ENCODE peak calls at places on chromosomes 5 and 9, in nine cellular contexts. Y is foreskin fibroblast, W is heart right ventricle, L is left ventricle myocardium inferior, Z is astrocyte of the spinal cord, E is HFF-Myc, K is H1, R is cardiac muscle cell, J is adrenal gland. T is an unnamed sample.
A peak's percentile ranks its signal among the peaks of the same experiment; 100 is the strongest.

GRCh38 chr5:37501152-37501551 is 122.0 kb downstream of the WDR70 start:
- DNase-seq in Y (no peak), L (no peak), W (no peak), E (no peak), R (peak; percentile 9), Z (peak; percentile 23), K (no peak), J (no peak), T (no peak)

GRCh38 chr5:142874537-142874936 is 104.4 kb downstream of the ARHGAP26 start:
- DNase-seq in E (no peak), Y (no peak), Z (peak; percentile 50), L (peak; percentile 74), W (peak; percentile 88), R (peak; percentile 83), K (no peak), J (peak; percentile 90), T (no peak)

GRCh38 chr5:174424219-174425053 is 299.9 kb upstream of the MSX2 start:
- DNase-seq in L (no peak), Y (no peak), J (peak; percentile 56), K (no peak), R (peak; percentile 6), E (no peak), W (no peak), Z (no peak), T (no peak)

GRCh38 chr9:124551472-124552339 is 44.5 kb upstream of the NR5A1 start:
- DNase-seq in K (peak; percentile 56), Y (peak; percentile 43), W (peak; percentile 30), E (no peak), Z (peak; percentile 77), J (peak; percentile 73), R (peak; percentile 76), L (peak; percentile 16), T (peak; percentile 51)

GRCh38 chr9:128696923-128697707 is 5.2 kb upstream of the PKN3 start:
- DNase-seq in W (no peak), R (no peak), J (no peak), Z (no peak), E (no peak), L (peak; percentile 4), Y (no peak), K (no peak), T (no peak)

GRCh38 chr5:43602456-43602817 is 543 bp upstream of the NNT start:
- DNase-seq in J (peak; percentile 68), Z (peak; percentile 48), K (no peak), L (peak; percentile 16), E (peak; percentile 37), R (peak; percentile 57), W (peak; percentile 22), Y (peak; percentile 27), T (no peak)

GRCh38 chr9:95854386-95855015 is 21.0 kb upstream of the ERCC6L2 start:
- DNase-seq in J (no peak), W (no peak), L (no peak), Z (peak; percentile 79), K (no peak), Y (peak; percentile 40), E (no peak), R (peak; percentile 78), T (peak; percentile 53)

GRCh38 chr5:59813761-59814562 is 79.6 kb downstream of the PDE4D start:
- DNase-seq in E (no peak), R (peak; percentile 83), J (no peak), K (no peak), Y (peak; percentile 51), W (no peak), L (no peak), Z (peak; percentile 89), T (peak; percentile 63)

GRCh38 chr5:128962211-128962610 is 3.1 kb upstream of the SLC27A6 start:
- DNase-seq in L (no peak), W (no peak), Z (no peak), J (no peak), K (no peak), R (no peak), E (no peak), Y (no peak), T (no peak)

GRCh38 chr5:91162534-91163381 is 220.4 kb downstream of the ARRDC3 start:
- DNase-seq in L (peak; percentile 35), Y (peak; percentile 91), Z (peak; percentile 95), E (peak; percentile 69), J (peak; percentile 89), W (peak; percentile 59), K (no peak), R (peak; percentile 92), T (peak; percentile 74)

GRCh38 chr5:148290271-148291195 is 21.7 kb upstream of the SPINK7 start:
- DNase-seq in J (no peak), Y (no peak), K (no peak), Z (peak; percentile 27), W (no peak), E (no peak), R (peak; percentile 42), L (no peak), T (no peak)

GRCh38 chr9:32954642-32955041 is 46.8 kb downstream of the APTX start:
- DNase-seq in Z (peak; percentile 56), E (peak; percentile 84), K (no peak), L (no peak), R (peak; percentile 64), J (no peak), Y (peak; percentile 55), W (no peak), T (peak; percentile 55)

GRCh38 chr5:144183254-144183889 is 12.7 kb downstream of the KCTD16 start:
- DNase-seq in Z (peak; percentile 65), W (no peak), Y (peak; percentile 40), R (peak; percentile 54), E (no peak), K (no peak), J (no peak), L (no peak), T (no peak)

GRCh38 chr9:137194909-137195308 is 5.6 kb downstream of the TPRN start:
- DNase-seq in Y (no peak), W (no peak), R (no peak), Z (no peak), L (no peak), K (no peak), J (no peak), E (no peak), T (no peak)

GRCh38 chr9:71797266-71797665 is 29.0 kb upstream of the CEMIP2 start:
- DNase-seq in W (no peak), Z (no peak), Y (no peak), R (no peak), K (no peak), L (no peak), J (no peak), E (no peak), T (no peak)

GRCh38 chr9:71791875-71792274 is 23.6 kb upstream of the CEMIP2 start:
- DNase-seq in R (no peak), Z (no peak), E (no peak), Y (no peak), W (no peak), J (no peak), L (no peak), K (no peak), T (no peak)

GRCh38 chr9:71793386-71794105 is 25.2 kb upstream of the CEMIP2 start:
- DNase-seq in E (no peak), L (no peak), Z (peak; percentile 20), R (peak; percentile 60), K (no peak), W (no peak), J (no peak), Y (no peak), T (no peak)

GRCh38 chr9:71796368-71796767 is 28.1 kb upstream of the CEMIP2 start:
- DNase-seq in R (no peak), L (no peak), Y (no peak), J (no peak), Z (no peak), W (no peak), K (no peak), E (no peak), T (no peak)

GRCh38 chr9:71795097-71795807 is 26.9 kb upstream of the CEMIP2 start:
- DNase-seq in J (no peak), K (no peak), Z (no peak), R (no peak), E (no peak), W (no peak), L (no peak), Y (no peak), T (no peak)
- H3K4me3 ChIP-seq in J (no peak overlapping the region), K (no peak overlapping the region), Z (no peak overlapping the region), R (no peak overlapping the region), E (no peak overlapping the region), W (no peak overlapping the region), L (no peak overlapping the region), Y (no peak overlapping the region), T (no peak overlapping the region)

DNA sequence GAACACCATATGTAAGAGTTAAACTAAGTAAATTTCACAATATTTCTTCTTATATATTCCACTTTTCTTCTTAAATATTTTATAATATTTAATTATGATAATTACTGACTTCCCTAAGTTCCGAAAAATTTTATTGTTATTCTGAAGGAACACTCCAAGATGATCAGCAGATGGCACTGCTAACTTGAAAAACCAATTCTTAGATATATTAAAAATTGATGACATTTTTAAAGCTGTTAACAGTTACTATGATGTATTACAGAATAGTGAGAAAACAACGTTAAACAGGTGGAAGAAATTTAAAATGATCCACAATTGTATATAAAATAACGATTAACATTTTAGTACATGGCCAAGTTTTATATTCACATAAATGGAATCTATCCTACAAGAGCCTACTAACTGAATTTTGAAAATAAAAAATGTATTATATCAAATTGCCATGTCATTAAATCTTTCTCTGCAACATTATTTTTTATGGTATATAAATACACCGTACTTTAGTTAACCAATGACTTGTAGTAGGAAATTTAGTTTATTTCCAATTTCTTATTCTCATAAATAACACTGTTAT is 30.1 kb upstream of the MUSK start:
- DNase-seq in E (no peak), Y (no peak), K (no peak), W (no peak), R (peak; percentile 63), L (no peak), J (no peak), Z (peak; percentile 64), T (peak; percentile 24)
- TF ChIP-seq CTCF in E (peak; percentile 18), Y (peak; percentile 30), K (no peak), W (peak; percentile 59), R (peak; percentile 47), L (peak; percentile 56), J (no peak), Z (peak; percentile 40), T (peak; percentile 25)

GRCh38 chr9:34381323-34381722 is 4.6 kb upstream of the MYORG start:
- DNase-seq in Z (no peak), K (no peak), Y (no peak), L (no peak), R (no peak), W (peak; percentile 42), J (no peak), E (no peak), T (no peak)
- H3K4me3 ChIP-seq in Z (no peak overlapping the region), K (peak overlapping the region; percentile 62), Y (peak overlapping the region; percentile 43), L (peak overlapping the region; percentile 81), R (peak overlapping the region; percentile 30), W (peak overlapping the region; percentile 78), J (no peak overlapping the region), E (peak overlapping the region; percentile 35), T (peak overlapping the region; percentile 38)

DNA sequence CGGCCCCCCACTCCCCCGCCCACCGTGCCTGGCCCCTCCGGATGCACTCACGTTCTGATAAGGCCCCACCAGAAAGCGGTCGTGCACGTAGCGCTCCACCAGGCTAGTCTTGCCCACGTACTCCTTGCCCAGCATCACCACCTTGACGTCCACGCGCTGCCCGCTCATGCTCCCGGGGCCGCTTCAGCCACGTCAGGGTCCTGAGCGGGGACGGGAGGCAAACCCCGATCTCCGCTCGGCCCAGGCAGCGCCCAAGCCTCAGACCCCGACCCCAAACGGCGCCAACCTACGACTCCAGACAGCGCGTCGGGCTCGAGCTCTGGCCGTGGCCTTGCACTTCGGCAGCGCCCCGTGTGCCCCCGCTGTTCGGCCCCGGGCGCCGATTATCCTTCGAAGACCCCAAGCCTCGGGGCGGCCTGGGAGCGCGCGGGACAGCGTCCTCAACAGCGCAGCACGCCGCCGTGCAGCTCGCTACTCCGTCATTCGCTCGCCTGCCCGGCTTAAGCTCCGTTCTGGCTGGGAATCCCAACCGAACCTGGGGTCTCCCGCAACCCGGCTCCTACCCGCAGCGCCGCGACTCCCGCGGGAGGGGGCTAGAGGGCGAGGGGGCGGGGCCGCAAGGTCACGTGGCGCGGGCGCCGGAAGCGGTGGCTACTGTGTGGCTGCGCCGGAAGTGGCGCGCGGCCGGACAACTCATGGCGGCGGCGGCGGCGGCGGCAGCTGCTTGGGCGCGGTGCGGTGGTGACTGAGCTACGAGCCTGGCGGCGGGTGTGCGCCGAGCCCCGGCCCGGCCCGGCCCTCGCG is at the start of the genes PRELID1 and RAB24:
- DNase-seq in Z (peak; percentile 82), E (no peak), K (no peak), Y (peak; percentile 76), W (peak; percentile 88), R (peak; percentile 86), L (peak; percentile 92), J (peak; percentile 94), T (peak; percentile 42)
- TF ChIP-seq CTCF in Z (peak; percentile 38), E (peak; percentile 25), K (peak; percentile 1), Y (peak; percentile 27), W (peak; percentile 66), R (peak; percentile 40), L (peak; percentile 32), J (no peak), T (peak; percentile 37)

T was measured in astrocyte of the cerebellum.